ENCODE peak calls at places on chromosomes 2 and 18, in seven cellular contexts. T, C, X, G, D, J and W are unnamed samples.

GRCh38 chr2:118774458-118775133 is 72.9 kb downstream of the EN1 start:
- DNase-seq in D (peak; percentile 70), X (no peak), T (no peak), J (peak; percentile 16), C (no peak), G (peak; percentile 76), W (no peak)

GRCh38 chr2:25521665-25522387 is 151.6 kb downstream of the DTNB start:
- DNase-seq in X (peak; percentile 89), C (no peak), T (no peak), J (peak; percentile 76), D (peak; percentile 25), G (no peak), W (peak; percentile 26)

GRCh38 chr18:39523281-39523680 is 1957.7 kb upstream of the CELF4 start:
- DNase-seq in G (no peak), X (no peak), T (no peak), C (no peak), D (no peak), J (peak; percentile 38), W (no peak)

GRCh38 chr2:55720417-55720816 is 26.8 kb upstream of the PNPT1 start:
- DNase-seq in J (no peak), G (no peak), C (no peak), X (no peak), T (no peak), D (no peak), W (no peak)

GRCh38 chr2:96788393-96789244 is 27.4 kb upstream of the CNNM3 start:
- DNase-seq in D (peak; percentile 74), X (no peak), T (no peak), G (no peak), C (no peak), J (peak; percentile 42), W (no peak)

GRCh38 chr2:228516019-228516418 is 334.5 kb upstream of the SPHKAP start:
- DNase-seq in T (no peak), D (no peak), J (no peak), X (no peak), C (no peak), G (no peak), W (no peak)

GRCh38 chr2:231554748-231555545 is 24.7 kb upstream of the NMUR1 start:
- DNase-seq in G (peak; percentile 89), X (no peak), J (peak; percentile 25), T (no peak), C (peak; percentile 54), D (no peak), W (no peak)

GRCh38 chr2:8544786-8545631 is 136.8 kb upstream of the ID2 start:
- DNase-seq in C (no peak), J (peak; percentile 35), G (peak; percentile 93), T (peak; percentile 51), D (peak; percentile 93), X (peak; percentile 95), W (peak; percentile 73)

GRCh38 chr2:103669579-103669978 is 907.7 kb downstream of the TMEM182 start:
- DNase-seq in C (no peak), X (no peak), J (no peak), G (no peak), D (no peak), T (no peak), W (no peak)

GRCh38 chr2:233354971-233355574 is 779 bp downstream of the DGKD start:
- DNase-seq in D (no peak), G (peak; percentile 88), X (peak; percentile 53), J (no peak), C (no peak), T (no peak), W (no peak)

GRCh38 chr2:62801814-62802524 is 96.5 kb downstream of the EHBP1 start:
- DNase-seq in T (no peak), G (no peak), D (no peak), X (peak; percentile 3), J (peak; percentile 61), C (no peak), W (no peak)

GRCh38 chr2:144230452-144231085 is 289.4 kb downstream of the ZEB2 start:
- DNase-seq in D (peak; percentile 24), X (no peak), C (no peak), G (no peak), J (peak; percentile 23), T (no peak), W (no peak)

GRCh38 chr2:174780191-174780590 is 15.9 kb upstream of the CHRNA1 start:
- DNase-seq in T (no peak), G (no peak), D (no peak), J (no peak), C (no peak), X (no peak), W (no peak)

GRCh38 chr2:33583194-33583938 is 15.7 kb downstream of the FAM98A start:
- DNase-seq in T (no peak), J (peak; percentile 46), C (no peak), G (no peak), D (no peak), X (peak; percentile 53), W (no peak)

GRCh38 chr2:20667151-20667530 is 197 bp downstream of the GDF7 start:
- DNase-seq in C (no peak), T (no peak), X (no peak), G (no peak), J (no peak), D (no peak), W (no peak)

GRCh38 chr18:48841381-48842258 is 109.1 kb downstream of the SMAD7 start:
- DNase-seq in X (no peak), J (no peak), D (no peak), T (no peak), G (peak; percentile 78), C (no peak), W (no peak)

GRCh38 chr2:15049096-15049993 is 416.8 kb downstream of the LRATD1 start:
- DNase-seq in D (no peak), X (no peak), J (no peak), T (no peak), C (no peak), G (no peak), W (no peak)

GRCh38 chr18:12841070-12841469 is 43.0 kb downstream of the PTPN2 start:
- DNase-seq in C (no peak), G (peak; percentile 64), J (peak; percentile 33), X (no peak), T (no peak), D (no peak), W (no peak)

GRCh38 chr2:230614040-230614439 is 98.6 kb upstream of the CAB39 start:
- DNase-seq in X (no peak), T (no peak), C (no peak), J (no peak), G (no peak), D (no peak), W (no peak)

GRCh38 chr2:126385983-126386382 is 270.0 kb upstream of the GYPC start:
- DNase-seq in T (no peak), J (no peak), G (no peak), D (no peak), X (no peak), C (no peak), W (no peak)

GRCh38 chr2:99450199-99450598 is 39.6 kb downstream of the REV1 start:
- DNase-seq in G (no peak), X (no peak), C (no peak), T (no peak), J (no peak), D (no peak), W (no peak)

GRCh38 chr18:46452820-46453219 is 204.2 kb downstream of the LOXHD1 start:
- DNase-seq in D (peak; percentile 34), T (no peak), X (no peak), J (no peak), G (no peak), C (no peak), W (no peak)

GRCh38 chr18:47251289-47252120 is at the start of gene SKOR2:
- DNase-seq in J (no peak), G (no peak), T (no peak), X (no peak), C (no peak), D (peak; percentile 25), W (no peak)

GRCh38 chr2:117985092-117985491 is 28.8 kb downstream of the CCDC93 start:
- DNase-seq in D (no peak), G (no peak), C (no peak), J (peak; percentile 10), X (no peak), T (no peak), W (no peak)

GRCh38 chr2:195003926-195004325 is 653.1 kb upstream of the SLC39A10 start:
- DNase-seq in T (no peak), X (no peak), J (no peak), D (no peak), C (no peak), G (no peak), W (no peak)